ENCODE peak calls at places on chromosomes 5 and 9, in seven cellular contexts. S is HuH-7.5, N is M059J, L is nephron progenitor cell, Z is AG08396, M is endothelial cell, B is C1 segment of cervical spinal cord. V is an unnamed sample.

GRCh38 chr5:160643588-160643987 is 208.4 kb downstream of the ATP10B start:
- DNase-seq in S (no peak), N (no peak), L (no peak), Z (no peak), M (no peak), B (no peak), V (no peak)

GRCh38 chr5:10762776-10763500 is 1.9 kb upstream of the DAP start:
- DNase-seq in S (no peak), N (peak), L (no peak), Z (peak), M (no peak), B (no peak), V (no peak)

GRCh38 chr5:143401846-143402463 is 1.5 kb downstream of the NR3C1 start:
- DNase-seq in S (no peak), N (peak), L (no peak), Z (peak), M (no peak), B (no peak), V (no peak)

GRCh38 chr5:181243521-181244307 is at the start of gene RACK1:
- DNase-seq in S (peak), N (peak), L (peak), Z (peak), M (peak), B (no peak), V (peak)

GRCh38 chr5:93904917-93905316 is 163.5 kb upstream of the POU5F2 start:
- DNase-seq in S (no peak), N (no peak), L (no peak), Z (no peak), M (no peak), B (no peak), V (no peak)

GRCh38 chr5:130052752-130053151 is 148.5 kb downstream of the CHSY3 start:
- DNase-seq in S (no peak), N (no peak), L (no peak), Z (no peak), M (no peak), B (no peak), V (no peak)

GRCh38 chr5:150757087-150757649 is 1.6 kb downstream of the DCTN4 start:
- DNase-seq in S (no peak), N (no peak), L (no peak), Z (no peak), M (no peak), B (no peak), V (no peak)

GRCh38 chr5:59069438-59070079 is 486.7 kb downstream of the RAB3C start:
- DNase-seq in S (no peak), N (peak), L (no peak), Z (peak), M (no peak), B (no peak), V (no peak)

GRCh38 chr9:13358128-13358527 is 78.6 kb upstream of the MPDZ start:
- DNase-seq in S (no peak), N (peak), L (no peak), Z (peak), M (no peak), B (no peak), V (no peak)

GRCh38 chr5:82817897-82818676 is 259.1 kb downstream of the TMEM167A start:
- DNase-seq in S (no peak), N (no peak), L (no peak), Z (no peak), M (no peak), B (no peak), V (no peak)

GRCh38 chr5:29984153-29984534 is 1209.3 kb upstream of the CDH6 start:
- DNase-seq in S (no peak), N (no peak), L (no peak), Z (no peak), M (no peak), B (no peak), V (no peak)